ENCODE peak calls at places on chromosomes 11 and 22, in four cellular contexts. A, J, R and V are unnamed samples.

GRCh38 chr11:31874631-31875191 is 63.6 kb upstream of the PAX6 start:
- DNase-seq in A (no peak), J (no peak), R (peak; percentile 26), V (no peak)

GRCh38 chr22:25110846-25111578 is 88.6 kb upstream of the CRYBB3 start:
- DNase-seq in A (peak; percentile 65), J (peak; percentile 79), R (peak; percentile 91), V (peak; percentile 81)

GRCh38 chr22:44271010-44271500 is 41.7 kb downstream of the SHISAL1 start:
- DNase-seq in A (peak; percentile 11), J (no peak), R (no peak), V (no peak)

GRCh38 chr11:65429069-65429681 is 6.6 kb downstream of the NEAT1 start:
- DNase-seq in A (no peak), J (peak; percentile 52), R (peak; percentile 32), V (peak; percentile 64)

GRCh38 chr22:47146391-47146790 is 383.9 kb downstream of the TBC1D22A start:
- DNase-seq in A (no peak), J (no peak), R (no peak), V (no peak)

GRCh38 chr22:27987557-27987956 is 68.5 kb upstream of the PITPNB start:
- DNase-seq in A (no peak), J (no peak), R (no peak), V (no peak)

GRCh38 chr11:67732045-67732787 is 57.8 kb upstream of the ALDH3B2 start:
- DNase-seq in A (no peak), J (no peak), R (peak; percentile 58), V (peak; percentile 8)

GRCh38 chr22:25146311-25146710 is 53.3 kb upstream of the CRYBB3 start:
- DNase-seq in A (no peak), J (no peak), R (no peak), V (no peak)

GRCh38 chr11:110984147-110984546 is 261.4 kb upstream of the POU2AF2 start:
- DNase-seq in A (no peak), J (no peak), R (no peak), V (no peak)

GRCh38 chr11:75280770-75281468 is 40.3 kb downstream of the TPBGL start:
- DNase-seq in A (peak; percentile 27), J (no peak), R (no peak), V (peak; percentile 43)

GRCh38 chr11:61735391-61735790 is 17.0 kb upstream of the MYRF start:
- DNase-seq in A (no peak), J (no peak), R (no peak), V (no peak)

GRCh38 chr11:10669258-10670033 is 24.1 kb downstream of the IRAG1 start:
- DNase-seq in A (no peak), J (no peak), R (no peak), V (peak; percentile 54)
- H3K4me3 ChIP-seq in A (no peak overlapping the region), J (no peak overlapping the region), R (no peak overlapping the region), V (no peak overlapping the region)

DNA sequence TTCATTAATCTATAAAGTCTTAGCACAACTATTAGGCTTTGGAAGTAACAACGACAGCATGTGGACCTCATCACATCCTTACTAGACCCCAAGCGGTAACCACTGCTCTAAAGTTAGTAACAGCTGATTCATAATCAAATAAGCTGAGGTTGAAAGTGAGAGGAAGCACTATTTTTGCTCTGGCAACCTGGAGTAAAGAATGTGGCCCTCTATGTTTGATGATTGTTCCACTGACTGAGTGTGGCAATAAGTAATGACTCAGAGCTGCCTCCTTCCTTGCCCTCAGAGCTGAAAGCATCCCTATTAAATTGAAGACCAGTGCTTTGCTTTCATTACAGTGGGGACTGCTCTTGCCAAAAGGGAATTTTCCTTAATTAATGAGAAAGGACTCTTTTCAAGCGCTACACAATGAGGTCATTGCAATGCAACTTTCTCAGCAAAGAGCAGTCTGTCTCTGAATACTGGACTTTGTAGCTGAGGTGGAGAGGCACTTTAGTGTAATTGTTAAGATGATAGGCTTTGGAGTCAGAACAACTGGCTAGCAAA is 906.1 kb upstream of the RAG2 start:
- DNase-seq in A (no peak), J (no peak), R (peak; percentile 46), V (peak; percentile 89)
- H3K9me3 ChIP-seq in A (no peaks in the 10 kb centered on the region), J (no peaks in the 10 kb centered on the region), R (no peaks in the 10 kb centered on the region), V (no peaks in the 10 kb centered on the region)

GRCh38 chr11:11081273-11081672 is 223.4 kb upstream of the ZBED5 start:
- DNase-seq in A (no peak), J (no peak), R (no peak), V (no peak)
- H3K4me3 ChIP-seq in A (no peak overlapping the region), J (no peak overlapping the region), R (no peak overlapping the region), V (no peak overlapping the region)

DNA sequence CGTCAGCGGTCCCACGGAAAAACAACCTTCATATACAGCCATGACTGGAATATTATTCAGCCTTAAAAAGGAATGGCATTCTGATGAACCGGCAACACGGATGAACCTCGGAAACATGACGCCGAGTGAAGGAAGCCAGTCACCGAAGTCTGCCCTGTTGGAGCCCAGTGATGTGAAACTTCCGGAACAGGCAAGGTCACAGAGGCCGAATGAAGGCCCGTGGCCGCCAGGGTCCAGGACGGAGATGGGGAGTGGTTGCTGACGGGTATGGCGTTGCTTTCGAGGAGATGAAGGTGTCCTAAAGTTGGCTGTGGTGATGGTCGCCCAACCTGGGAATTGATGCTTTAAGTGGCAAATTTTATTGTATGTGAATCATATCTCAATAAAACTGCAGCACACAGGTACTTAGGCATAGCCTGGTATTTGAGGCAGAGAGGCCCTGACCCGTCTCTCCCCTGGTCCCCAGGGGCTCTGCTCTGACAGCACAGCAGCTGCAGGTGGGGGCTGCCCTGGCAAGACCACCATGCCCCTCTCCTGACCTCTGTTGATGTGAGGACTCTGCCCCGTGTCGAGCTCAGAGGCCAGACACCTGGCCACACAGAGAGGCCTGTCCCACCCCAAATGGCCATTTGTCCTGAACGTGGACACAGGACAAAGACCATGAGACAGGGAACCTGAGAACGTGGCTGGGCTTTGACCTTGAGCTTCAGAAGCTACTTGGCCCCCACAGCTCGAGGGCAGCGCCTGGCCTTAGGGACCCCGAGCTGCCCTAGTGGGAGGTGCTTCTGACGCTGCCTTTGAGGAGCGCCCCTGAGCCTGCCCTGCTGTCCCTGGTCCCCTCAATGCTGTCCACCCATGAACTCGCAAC is 1090.8 kb downstream of the BRD1 start:
- DNase-seq in A (no peak), J (peak; percentile 23), R (no peak), V (no peak)
- H3K9me3 ChIP-seq in A (no peaks in the 10 kb centered on the region), J (no peaks in the 10 kb centered on the region), R (no peaks in the 10 kb centered on the region), V (no peaks in the 10 kb centered on the region)